ENCODE peak calls at places on chromosome 20, in nine cellular contexts. V, M, U, H, Y, N, K, Z and B are unnamed samples.

GRCh38 chr20:57397693-57398108 is 6.5 kb downstream of the RBM38 start:
- DNase-seq in V (no peak), M (no peak), U (no peak), H (no peak), Y (peak), N (no peak), K (no peak), Z (no peak), B (peak)

GRCh38 chr20:59123011-59123676 is 40.5 kb upstream of the ZNF831 start:
- DNase-seq in V (no peak), M (no peak), U (no peak), H (no peak), Y (peak), N (no peak), K (no peak), Z (no peak), B (no peak)

GRCh38 chr20:1803216-1804128 is 91.7 kb upstream of the SIRPA start:
- DNase-seq in V (no peak), M (peak), U (no peak), H (no peak), Y (no peak), N (peak), K (peak), Z (peak), B (peak)

GRCh38 chr20:46388201-46388836 is 18.1 kb downstream of the ELMO2 start:
- DNase-seq in V (peak), M (no peak), U (no peak), H (no peak), Y (no peak), N (no peak), K (no peak), Z (peak), B (no peak)

GRCh38 chr20:25987073-25987927 is 290.6 kb upstream of the ZNF337 start:
- DNase-seq in V (peak), M (peak), U (peak), H (no peak), Y (peak), N (no peak), K (no peak), Z (no peak), B (peak)

GRCh38 chr20:50312682-50313187 is 122.1 kb downstream of the CEBPB start:
- DNase-seq in V (no peak), M (no peak), U (peak), H (no peak), Y (no peak), N (no peak), K (no peak), Z (no peak), B (no peak)

GRCh38 chr20:45774933-45775332 is 16.8 kb downstream of the WFDC3 start:
- DNase-seq in V (no peak), M (no peak), U (no peak), H (no peak), Y (no peak), N (no peak), K (no peak), Z (no peak), B (no peak)

GRCh38 chr20:63014710-63015109 is 7.9 kb upstream of the BHLHE23 start:
- DNase-seq in V (no peak), M (no peak), U (no peak), H (no peak), Y (no peak), N (no peak), K (peak), Z (no peak), B (no peak)

GRCh38 chr20:17565164-17565845 is 4.6 kb upstream of the DSTN start:
- DNase-seq in V (no peak), M (no peak), U (no peak), H (no peak), Y (no peak), N (no peak), K (no peak), Z (no peak), B (no peak)

GRCh38 chr20:29123861-29124260 is 2133.6 kb upstream of the DEFB115 start:
- DNase-seq in V (no peak), M (no peak), U (no peak), H (no peak), Y (no peak), N (no peak), K (no peak), Z (no peak), B (no peak)

GRCh38 chr20:12203981-12204380 is 286.3 kb downstream of the BTBD3 start:
- DNase-seq in V (no peak), M (no peak), U (no peak), H (no peak), Y (no peak), N (no peak), K (no peak), Z (no peak), B (no peak)